ENCODE peak calls at places on chromosomes 3 and 15, in six cellular contexts. J is MCF 10A; F is nephron progenitor cell; W is activated naive CD4-positive, alpha-beta T cell; X is HTR-8/SVneo; D is Caki2. A is an unnamed sample.

GRCh38 chr3:175741951-175742350 is 882.8 kb downstream of the NAALADL2 start:
- DNase-seq in W (no peak), D (no peak), J (no peak), F (no peak), X (no peak), A (no peak)

GRCh38 chr3:52572221-52572620 is 35.8 kb downstream of the UQCC5 start:
- DNase-seq in J (no peak), F (no peak), X (no peak), D (no peak), W (no peak), A (no peak)

GRCh38 chr15:78018968-78019644 is 58.4 kb downstream of the TBC1D2B start:
- DNase-seq in W (no peak), J (no peak), X (no peak), D (no peak), F (no peak), A (no peak)

GRCh38 chr3:169112153-169112892 is 551.2 kb downstream of the MECOM start:
- DNase-seq in X (peak), F (no peak), W (no peak), J (peak), D (no peak), A (no peak)

GRCh38 chr3:179265875-179266274 is 15.0 kb upstream of the KCNMB3 start:
- DNase-seq in F (no peak), J (no peak), W (no peak), X (no peak), D (no peak), A (no peak)

GRCh38 chr15:47620960-47621681 is 96.2 kb upstream of the SEMA6D start:
- DNase-seq in J (peak), W (no peak), X (no peak), D (no peak), F (no peak), A (no peak)

GRCh38 chr3:172328282-172328681 is 120.0 kb downstream of the GHSR start:
- DNase-seq in W (no peak), F (no peak), X (no peak), D (no peak), J (no peak), A (no peak)

GRCh38 chr3:127320529-127321121 is 32.8 kb upstream of the PRR20G start:
- DNase-seq in W (no peak), D (peak), J (peak), F (peak), X (no peak), A (no peak)

GRCh38 chr3:41224120-41224806 is 25.0 kb downstream of the CTNNB1 start:
- DNase-seq in F (no peak), X (no peak), J (peak), D (peak), W (no peak), A (no peak)

GRCh38 chr3:99366663-99367429 is 271.5 kb upstream of the COL8A1 start:
- DNase-seq in X (no peak), F (no peak), W (no peak), J (peak), D (no peak), A (no peak)

GRCh38 chr3:76370749-76371148 is 585.4 kb upstream of the ZNF717 start:
- DNase-seq in D (no peak), W (no peak), X (no peak), F (no peak), J (no peak), A (no peak)

GRCh38 chr3:87370007-87370406 is 93.6 kb upstream of the POU1F1 start:
- DNase-seq in D (no peak), F (no peak), W (no peak), X (no peak), J (no peak), A (no peak)

GRCh38 chr3:116425126-116425525 is 20.2 kb downstream of the LSAMP start:
- DNase-seq in F (no peak), D (no peak), X (no peak), J (no peak), W (no peak), A (no peak)

GRCh38 chr15:57032338-57032737 is 113.9 kb downstream of the TCF12 start:
- DNase-seq in W (no peak), J (no peak), D (no peak), X (no peak), F (no peak), A (no peak)

GRCh38 chr15:58952751-58953150 is 19.3 kb upstream of the SLTM start:
- DNase-seq in W (no peak), D (peak), F (no peak), X (no peak), J (no peak), A (no peak)

GRCh38 chr3:151979914-151980313 is 106.5 kb downstream of the SUCNR1 start:
- DNase-seq in D (no peak), J (no peak), X (no peak), W (no peak), F (no peak), A (no peak)

GRCh38 chr3:129277829-129278271 is 820 bp upstream of the HMCES start:
- DNase-seq in F (peak), J (no peak), D (no peak), W (no peak), X (no peak), A (no peak)

GRCh38 chr3:53938645-53939044 is 47.0 kb upstream of the SELENOK start:
- DNase-seq in X (peak), D (peak), W (no peak), J (peak), F (peak), A (no peak)

GRCh38 chr3:58654466-58654865 is 12.1 kb downstream of the FAM3D start:
- DNase-seq in D (no peak), J (no peak), X (no peak), F (no peak), W (no peak), A (no peak)

GRCh38 chr3:146747051-146747450 is 141.9 kb upstream of the PLSCR5 start:
- DNase-seq in X (no peak), W (no peak), D (no peak), F (no peak), J (no peak), A (no peak)

GRCh38 chr3:151811474-151811873 is 2.4 kb upstream of the AADAC start:
- DNase-seq in X (no peak), J (no peak), D (no peak), W (no peak), F (no peak), A (no peak)

GRCh38 chr3:123735456-123735855 is 148.7 kb downstream of the MYLK start:
- DNase-seq in J (no peak), D (no peak), W (no peak), X (no peak), F (no peak), A (no peak)

GRCh38 chr3:184284696-184285095 is 8.9 kb downstream of the ECE2 start:
- DNase-seq in D (peak), F (peak), X (peak), W (no peak), J (peak), A (no peak)

GRCh38 chr3:105448338-105448982 is 81.8 kb downstream of the ALCAM start:
- DNase-seq in W (no peak), F (no peak), D (no peak), J (no peak), X (no peak), A (no peak)

GRCh38 chr15:67127925-67128324 is 62.5 kb downstream of the SMAD3 start:
- DNase-seq in F (no peak), W (no peak), X (peak), D (peak), J (peak), A (no peak)

GRCh38 chr3:43405888-43406636 is 119.7 kb downstream of the SNRK start:
- DNase-seq in X (no peak), D (no peak), W (no peak), J (peak), F (no peak), A (no peak)

GRCh38 chr3:156010829-156011228 is 109.5 kb upstream of the KCNAB1 start:
- DNase-seq in D (peak), J (peak), W (no peak), F (peak), X (no peak), A (no peak)

GRCh38 chr3:43641306-43642114 is 19.7 kb upstream of the ANO10 start:
- DNase-seq in J (peak), X (no peak), W (no peak), D (no peak), F (no peak), A (no peak)

GRCh38 chr3:125591116-125591755 is 4.1 kb downstream of the OSBPL11 start:
- DNase-seq in F (no peak), W (no peak), J (peak), X (no peak), D (no peak), A (no peak)